ENCODE peak calls at places on chromosomes 3 and 15, in six cellular contexts. L is HepG2, U is ovary, P is suprapubic skin, O is A549, T is SK-N-SH. B is an unnamed sample.

GRCh38 chr3:78238811-78239210 is 1198.9 kb downstream of the ROBO2 start:
- DNase-seq in L (no peak), U (no peak), P (no peak), O (no peak), T (no peak), B (no peak)

GRCh38 chr3:138186803-138187295 is 252 bp upstream of the ARMC8 start:
- DNase-seq in L (no peak), U (peak), P (peak), O (peak), T (peak), B (peak)

GRCh38 chr3:61560452-61561373 is 658 bp upstream of the PTPRG start:
- DNase-seq in L (peak), U (peak), P (peak), O (peak), T (peak), B (peak)

GRCh38 chr3:139533781-139534443 is 5.6 kb downstream of the RBP1 start:
- DNase-seq in L (peak), U (peak), P (no peak), O (no peak), T (peak), B (no peak)

GRCh38 chr15:73357999-73358665 is 10.6 kb downstream of the HCN4 start:
- DNase-seq in L (peak), U (no peak), P (no peak), O (no peak), T (no peak), B (peak)

GRCh38 chr3:52461874-52462273 is 6.5 kb downstream of the NISCH start:
- DNase-seq in L (no peak), U (no peak), P (no peak), O (no peak), T (no peak), B (no peak)

GRCh38 chr3:31704651-31705179 is 172.0 kb downstream of the STT3B start:
- DNase-seq in L (no peak), U (no peak), P (no peak), O (peak), T (peak), B (peak)

GRCh38 chr15:64137226-64137833 is 14.2 kb upstream of the SNX22 start:
- DNase-seq in L (no peak), U (no peak), P (no peak), O (no peak), T (no peak), B (no peak)

GRCh38 chr3:153257673-153258351 is 95.8 kb downstream of the RAP2B start:
- DNase-seq in L (peak), U (no peak), P (no peak), O (peak), T (no peak), B (no peak)

GRCh38 chr3:182527745-182528144 is 265.6 kb upstream of the ATP11B start:
- DNase-seq in L (peak), U (no peak), P (no peak), O (peak), T (no peak), B (no peak)

GRCh38 chr3:126661532-126661931 is 6.6 kb upstream of the TXNRD3 start:
- DNase-seq in L (no peak), U (no peak), P (no peak), O (no peak), T (no peak), B (no peak)

GRCh38 chr3:83514130-83514914 is 1444.5 kb upstream of the CADM2 start:
- DNase-seq in L (no peak), U (no peak), P (no peak), O (peak), T (no peak), B (no peak)

GRCh38 chr15:55661431-55661830 is 73.3 kb upstream of the PYGO1 start:
- DNase-seq in L (peak), U (no peak), P (no peak), O (no peak), T (no peak), B (no peak)

GRCh38 chr3:1535361-1535760 is 442.5 kb downstream of the CNTN6 start:
- DNase-seq in L (no peak), U (no peak), P (no peak), O (no peak), T (no peak), B (no peak)

GRCh38 chr3:51257865-51258264 is 127.2 kb upstream of the MANF start:
- DNase-seq in L (no peak), U (no peak), P (no peak), O (no peak), T (no peak), B (no peak)

GRCh38 chr15:38217181-38217580 is 35.5 kb upstream of the SPRED1 start:
- DNase-seq in L (no peak), U (no peak), P (no peak), O (peak), T (no peak), B (no peak)

GRCh38 chr15:23645379-23646164 is 2.1 kb downstream of the MAGEL2 start:
- DNase-seq in L (peak), U (no peak), P (no peak), O (no peak), T (peak), B (peak)

GRCh38 chr3:169940486-169941181 is 26.0 kb upstream of the SEC62 start:
- DNase-seq in L (no peak), U (no peak), P (no peak), O (no peak), T (no peak), B (no peak)

GRCh38 chr15:91338763-91339162 is 238.7 kb downstream of the SV2B start:
- DNase-seq in L (no peak), U (no peak), P (no peak), O (peak), T (no peak), B (no peak)

GRCh38 chr3:117793684-117794304 is 1084.2 kb downstream of the TUSC7 start:
- DNase-seq in L (no peak), U (no peak), P (no peak), O (no peak), T (no peak), B (no peak)

GRCh38 chr3:14371573-14372474 is 30.6 kb upstream of the SLC6A6 start:
- DNase-seq in L (peak), U (no peak), P (peak), O (peak), T (peak), B (peak)

GRCh38 chr3:187112934-187113793 is 26.1 kb downstream of the RPL39L start:
- DNase-seq in L (peak), U (no peak), P (no peak), O (peak), T (peak), B (no peak)

GRCh38 chr3:79032686-79033318 is 735.0 kb downstream of the ROBO1 start:
- DNase-seq in L (peak), U (no peak), P (no peak), O (peak), T (peak), B (no peak)

GRCh38 chr3:58633157-58633865 is 33.3 kb downstream of the FAM3D start:
- DNase-seq in L (no peak), U (no peak), P (no peak), O (no peak), T (peak), B (no peak)

GRCh38 chr3:155869664-155870063 is 786 bp upstream of the GMPS start:
- DNase-seq in L (no peak), U (no peak), P (no peak), O (no peak), T (peak), B (no peak)

GRCh38 chr3:79236488-79236887 is 531.3 kb downstream of the ROBO1 start:
- DNase-seq in L (no peak), U (no peak), P (no peak), O (no peak), T (no peak), B (no peak)

GRCh38 chr3:53318522-53318921 is 28.8 kb downstream of the DCP1A start:
- DNase-seq in L (no peak), U (no peak), P (no peak), O (no peak), T (no peak), B (no peak)

GRCh38 chr15:98085003-98085639 is 124.6 kb downstream of the ARRDC4 start:
- DNase-seq in L (peak), U (no peak), P (no peak), O (peak), T (peak), B (peak)

GRCh38 chr3:134796313-134797079 is 1.4 kb downstream of the EPHB1 start:
- DNase-seq in L (no peak), U (no peak), P (no peak), O (no peak), T (peak), B (no peak)

GRCh38 chr15:78715930-78716329 is 74.9 kb upstream of the CHRNB4 start:
- DNase-seq in L (no peak), U (no peak), P (no peak), O (peak), T (no peak), B (no peak)

GRCh38 chr15:75067123-75067854 is 43.9 kb downstream of the PPCDC start:
- DNase-seq in L (no peak), U (peak), P (no peak), O (no peak), T (no peak), B (no peak)

GRCh38 chr15:63601727-63602185 is 4.6 kb downstream of the FBXL22 start:
- DNase-seq in L (no peak), U (no peak), P (no peak), O (no peak), T (peak), B (peak)

GRCh38 chr15:85741021-85741421 is 53.7 kb downstream of the KLHL25 start:
- DNase-seq in L (no peak), U (no peak), P (peak), O (no peak), T (peak), B (no peak)

GRCh38 chr15:29097168-29097567 is 172.5 kb downstream of the NSMCE3 start:
- DNase-seq in L (no peak), U (no peak), P (peak), O (no peak), T (no peak), B (no peak)

GRCh38 chr3:3066910-3067309 is 43.3 kb downstream of the IL5RA start:
- DNase-seq in L (no peak), U (no peak), P (no peak), O (no peak), T (no peak), B (no peak)

GRCh38 chr3:3065876-3066275 is 44.3 kb downstream of the IL5RA start:
- DNase-seq in L (no peak), U (no peak), P (no peak), O (peak), T (no peak), B (no peak)

GRCh38 chr3:3066378-3066777 is 43.8 kb downstream of the IL5RA start:
- DNase-seq in L (no peak), U (no peak), P (no peak), O (no peak), T (no peak), B (no peak)

GRCh38 chr3:3069723-3070122 is 40.5 kb downstream of the IL5RA start:
- DNase-seq in L (no peak), U (no peak), P (no peak), O (no peak), T (no peak), B (no peak)

GRCh38 chr3:3068358-3068881 is 41.8 kb downstream of the IL5RA start:
- DNase-seq in L (no peak), U (no peak), P (no peak), O (no peak), T (no peak), B (no peak)
- TF ChIP-seq EP300 in L (no peak), U (no peak), P (no peak), O (no peak), T (no peak), B (no peak)

GRCh38 chr3:44761347-44762169 is at the start of the genes KIAA1143 and KIF15:
- DNase-seq in L (peak), U (peak), P (peak), O (peak), T (peak), B (peak)
- TF ChIP-seq EP300 in L (no peak), U (no peak), P (no peak), O (no peak), T (no peak), B (no peak)

DNA sequence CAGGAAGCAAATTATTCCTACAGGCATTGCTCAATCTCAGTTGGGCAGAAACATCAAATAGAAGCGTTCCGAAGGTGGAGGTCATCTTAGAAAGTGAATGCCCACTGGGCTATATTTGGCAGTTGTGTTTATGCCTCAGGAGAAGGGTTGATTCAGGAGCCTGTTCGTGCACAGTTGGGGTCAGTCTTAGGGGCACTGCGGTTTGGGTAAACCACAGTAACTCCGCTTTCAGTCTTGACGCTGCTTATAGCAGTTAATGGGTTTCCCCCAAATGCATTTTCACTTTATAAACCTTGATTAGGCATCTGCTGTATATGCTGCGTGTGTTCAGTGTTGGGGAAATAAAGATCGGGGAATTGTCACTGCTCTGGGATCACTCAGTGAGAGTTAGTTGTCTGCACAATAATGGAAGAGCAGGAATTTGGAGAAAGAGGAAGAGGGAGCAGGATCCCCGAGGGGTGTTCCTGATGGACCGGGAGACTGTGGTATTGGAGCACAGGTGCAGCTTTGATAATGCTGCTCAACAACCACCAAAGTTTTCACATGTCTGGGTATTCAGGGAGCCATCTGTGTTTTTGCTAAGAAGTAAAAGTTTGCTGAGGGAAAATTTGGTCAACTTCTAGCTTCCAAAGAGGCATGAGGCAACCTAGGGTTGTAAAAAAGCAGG is 124.3 kb upstream of the EIF1B start:
- DNase-seq in L (no peak), U (no peak), P (no peak), O (no peak), T (no peak), B (no peak)
- TF ChIP-seq EP300 in L (no peak), U (no peak), P (no peak), O (no peak), T (no peak), B (no peak)

GRCh38 chr3:124491098-124491497 is 239.2 kb upstream of the UMPS start:
- DNase-seq in L (no peak), U (no peak), P (no peak), O (no peak), T (no peak), B (peak)

GRCh38 chr3:124489506-124489905 is 240.7 kb upstream of the UMPS start:
- DNase-seq in L (no peak), U (no peak), P (no peak), O (no peak), T (no peak), B (peak)

GRCh38 chr3:124492824-124493223 is 237.4 kb upstream of the UMPS start:
- DNase-seq in L (peak), U (no peak), P (no peak), O (peak), T (peak), B (peak)

GRCh38 chr3:124496066-124496465 is 234.2 kb upstream of the UMPS start:
- DNase-seq in L (no peak), U (no peak), P (no peak), O (no peak), T (no peak), B (no peak)

GRCh38 chr3:124491875-124492274 is 238.4 kb upstream of the UMPS start:
- DNase-seq in L (no peak), U (no peak), P (no peak), O (no peak), T (no peak), B (no peak)
- TF ChIP-seq EP300 in L (no peak), U (no peak), P (no peak), O (no peak), T (no peak), B (no peak)

DNA sequence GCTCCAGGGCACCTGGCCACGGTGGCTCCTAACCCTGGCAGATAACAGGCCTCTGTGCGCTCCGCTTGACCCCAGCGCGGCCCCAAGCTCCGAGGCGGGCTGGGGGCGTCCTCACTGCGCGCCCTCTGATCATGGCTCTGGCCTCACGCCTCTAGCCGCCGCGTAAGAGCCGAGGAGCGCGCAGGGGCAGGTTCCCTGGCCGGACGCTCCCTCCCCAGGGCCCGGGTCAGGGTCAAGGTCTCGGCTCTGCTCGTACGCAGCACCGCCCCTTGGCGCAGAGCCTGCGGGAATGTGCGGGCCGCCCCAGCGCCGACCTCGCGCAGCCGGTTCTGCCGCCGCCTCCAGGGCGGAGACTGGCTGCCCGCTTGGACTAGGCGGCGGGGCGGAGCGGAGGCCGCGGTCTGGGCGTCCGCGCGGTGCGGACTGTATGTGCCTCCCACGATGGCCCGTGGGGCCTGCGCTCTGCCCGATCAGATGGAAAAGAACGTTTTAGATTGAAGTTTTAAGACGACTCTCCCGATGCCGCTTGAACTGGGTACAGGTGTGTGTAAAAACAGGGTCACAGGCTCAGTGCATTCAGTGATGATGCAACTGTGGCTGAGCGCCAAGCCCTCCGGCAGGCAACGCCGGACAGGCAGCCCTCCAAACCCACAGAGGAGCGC is 40.8 kb downstream of the CHST14 start:
- DNase-seq in L (peak), U (peak), P (peak), O (peak), T (peak), B (peak)
- TF ChIP-seq EP300 in L (no peak), U (no peak), P (no peak), O (no peak), T (no peak), B (no peak)